ENCODE peak calls at places on chromosomes 2 and 18, in five cellular contexts. J is NCI-H510A treated with DMSO at 0.1 percent for 48 hours, T is left ventricle myocardium inferior, F is posterior cingulate gyrus, S is progenitor cell of endocrine pancreas. Y is an unnamed sample.

GRCh38 chr2:23221901-23222300 is 163.1 kb upstream of the KLHL29 start:
- DNase-seq in F (no peak), S (no peak), J (no peak), T (no peak), Y (no peak)

GRCh38 chr2:127560929-127561275 is 25.4 kb downstream of the MYO7B start:
- DNase-seq in S (no peak), J (no peak), T (no peak), F (no peak), Y (no peak)

GRCh38 chr2:24819442-24820174 is 26.4 kb downstream of the CENPO start:
- DNase-seq in S (no peak), F (no peak), T (peak), J (no peak), Y (no peak)

GRCh38 chr18:8976606-8977005 is 125.9 kb upstream of the NDUFV2 start:
- DNase-seq in S (no peak), T (no peak), J (no peak), F (no peak), Y (no peak)

GRCh38 chr18:63273170-63273925 is 46.2 kb downstream of the BCL2 start:
- DNase-seq in F (no peak), T (no peak), S (no peak), J (peak), Y (no peak)

GRCh38 chr18:10249270-10249669 is 205.2 kb upstream of the APCDD1 start:
- DNase-seq in J (no peak), F (no peak), S (no peak), T (no peak), Y (no peak)

GRCh38 chr2:1894578-1894977 is 150.3 kb upstream of the PXDN start:
- DNase-seq in T (no peak), J (no peak), F (no peak), S (no peak), Y (no peak)

GRCh38 chr2:10278029-10278762 is 24.5 kb upstream of the HPCAL1 start:
- DNase-seq in J (no peak), T (peak), F (peak), S (no peak), Y (peak)

GRCh38 chr2:170466632-170467031 is 248.5 kb upstream of the SP5 start:
- DNase-seq in F (no peak), S (no peak), T (no peak), J (no peak), Y (no peak)

GRCh38 chr2:112151275-112151674 is 13.1 kb downstream of the FBLN7 start:
- DNase-seq in F (no peak), S (no peak), J (no peak), T (no peak), Y (no peak)

GRCh38 chr2:70828115-70828514 is 7.5 kb downstream of the CD207 start:
- DNase-seq in F (no peak), J (no peak), T (no peak), S (no peak), Y (no peak)

GRCh38 chr2:118774458-118775133 is 72.9 kb downstream of the EN1 start:
- DNase-seq in S (peak), F (peak), J (peak), T (peak), Y (peak)

GRCh38 chr2:205047273-205047839 is 502.1 kb downstream of the PARD3B start:
- DNase-seq in F (no peak), J (peak), T (no peak), S (no peak), Y (no peak)

GRCh38 chr2:39730685-39731302 is 48.3 kb downstream of the THUMPD2 start:
- DNase-seq in F (no peak), J (peak), T (no peak), S (no peak), Y (no peak)

GRCh38 chr2:226683196-226683595 is 116.4 kb downstream of the IRS1 start:
- DNase-seq in J (no peak), T (no peak), F (no peak), S (no peak), Y (no peak)

GRCh38 chr2:147062073-147062472 is 782.8 kb upstream of the ACVR2A start:
- DNase-seq in F (no peak), S (no peak), T (no peak), J (no peak), Y (no peak)

GRCh38 chr2:177430425-177430824 is 37.9 kb downstream of the AGPS start:
- DNase-seq in S (no peak), T (no peak), J (no peak), F (no peak), Y (no peak)

GRCh38 chr2:35871672-35872071 is 483.9 kb upstream of the CRIM1 start:
- DNase-seq in S (no peak), T (no peak), F (no peak), J (no peak), Y (no peak)

GRCh38 chr2:229273384-229274338 is 2.6 kb upstream of the PID1 start:
- DNase-seq in S (peak), F (peak), J (peak), T (peak), Y (no peak)

GRCh38 chr18:8011906-8012305 is 444.8 kb downstream of the PTPRM start:
- DNase-seq in S (no peak), T (no peak), F (no peak), J (no peak), Y (no peak)

GRCh38 chr2:223042704-223043118 is 9.3 kb upstream of the KCNE4 start:
- DNase-seq in J (no peak), F (no peak), T (no peak), S (no peak), Y (no peak)

GRCh38 chr2:200483729-200484198 is 26.1 kb downstream of the KCTD18 start:
- DNase-seq in F (no peak), S (peak), T (no peak), J (peak), Y (no peak)

GRCh38 chr2:65204461-65205230 is 23.0 kb upstream of the ACTR2 start:
- DNase-seq in S (no peak), T (no peak), F (no peak), J (no peak), Y (peak)

GRCh38 chr2:183359867-183360266 is 235.6 kb downstream of the NUP35 start:
- DNase-seq in F (no peak), S (no peak), J (no peak), T (no peak), Y (no peak)

GRCh38 chr2:3708576-3708975 is 5.2 kb downstream of the DCDC2C start:
- DNase-seq in T (no peak), F (no peak), S (no peak), J (no peak), Y (no peak)

GRCh38 chr18:43877922-43878321 is 600.6 kb upstream of the SYT4 start:
- DNase-seq in F (no peak), J (no peak), T (no peak), S (no peak), Y (no peak)

GRCh38 chr18:55272510-55273243 is 313.4 kb upstream of the CCDC68 start:
- DNase-seq in T (no peak), F (no peak), J (no peak), S (no peak), Y (no peak)

GRCh38 chr2:183996825-183997823 is 601.2 kb upstream of the ZNF804A start:
- DNase-seq in J (peak), T (no peak), F (no peak), S (no peak), Y (no peak)

GRCh38 chr2:172464340-172465129 is 37.1 kb downstream of the ITGA6 start:
- DNase-seq in T (no peak), J (no peak), F (no peak), S (no peak), Y (no peak)